ENCODE peak calls at places on chromosomes 12 and 14, in six cellular contexts. B, A, W, D, V and C are unnamed samples.

GRCh38 chr12:107649615-107650014 is 36.0 kb upstream of the PWP1 start:
- DNase-seq in D (peak), B (no peak), V (no peak), W (no peak), A (no peak), C (no peak)

GRCh38 chr14:101087614-101088394 is 184.3 kb upstream of the RTL1 start:
- DNase-seq in W (no peak), A (no peak), B (peak), V (no peak), D (no peak), C (no peak)

GRCh38 chr12:105235299-105235746 is 651 bp downstream of the APPL2 start:
- DNase-seq in B (no peak), V (peak), D (no peak), A (no peak), W (peak), C (no peak)

GRCh38 chr12:109273354-109273753 is 35.7 kb downstream of the FOXN4 start:
- DNase-seq in A (no peak), D (no peak), V (peak), W (no peak), B (no peak), C (no peak)

GRCh38 chr12:94596596-94596995 is 53.8 kb downstream of the TMCC3 start:
- DNase-seq in D (no peak), B (no peak), V (no peak), A (no peak), W (no peak), C (peak)

GRCh38 chr14:49977126-49977841 is 84.4 kb downstream of the ARF6 start:
- DNase-seq in A (no peak), B (no peak), D (no peak), W (no peak), V (no peak), C (no peak)

GRCh38 chr14:44448816-44449411 is 58.2 kb downstream of the FSCB start:
- DNase-seq in W (no peak), D (no peak), A (no peak), V (no peak), B (no peak), C (no peak)

GRCh38 chr12:100716949-100717732 is 77.4 kb upstream of the ANO4 start:
- DNase-seq in D (no peak), W (peak), A (no peak), V (peak), B (peak), C (peak)

GRCh38 chr12:115257791-115258190 is 573.8 kb upstream of the TBX3 start:
- DNase-seq in A (no peak), D (peak), B (peak), W (peak), V (no peak), C (no peak)

GRCh38 chr14:53628747-53629146 is 327.9 kb downstream of the BMP4 start:
- DNase-seq in A (no peak), W (no peak), D (no peak), V (no peak), B (no peak), C (no peak)